ENCODE peak calls at places on chromosomes 13 and 19, in four cellular contexts. G is H1, A is K562, B is GM12878. X is an unnamed sample.

GRCh38 chr19:797528-798414 is 519 bp downstream of the PTBP1 start:
- DNase-seq in G (peak), A (peak), B (peak), X (peak)

GRCh38 chr13:108230377-108230776 is 12.2 kb downstream of the ABHD13 start:
- DNase-seq in G (no peak), A (no peak), B (no peak), X (no peak)

GRCh38 chr19:58558066-58558622 is at the start of gene UBE2M:
- DNase-seq in G (no peak), A (peak), B (no peak), X (no peak)

GRCh38 chr19:51259348-51260245 is 8.7 kb downstream of the SIGLECL1 start:
- DNase-seq in G (peak), A (peak), B (peak), X (peak)

GRCh38 chr19:31351212-31352193 is 2.3 kb upstream of the TSHZ3 start:
- DNase-seq in G (peak), A (no peak), B (no peak), X (no peak)

GRCh38 chr13:47480941-47481340 is 520.1 kb downstream of the SUCLA2 start:
- DNase-seq in G (no peak), A (no peak), B (no peak), X (no peak)

GRCh38 chr13:27425918-27426630 is 1.7 kb downstream of the GTF3A start:
- DNase-seq in G (peak), A (peak), B (peak), X (peak)

GRCh38 chr13:37209621-37210020 is 104.2 kb upstream of the CSNK1A1L start:
- DNase-seq in G (no peak), A (no peak), B (no peak), X (no peak)

GRCh38 chr13:113846639-113847318 is 17.1 kb downstream of the GAS6 start:
- DNase-seq in G (no peak), A (no peak), B (no peak), X (no peak)

GRCh38 chr13:100478107-100478809 is 110.3 kb downstream of the GGACT start:
- DNase-seq in G (no peak), A (no peak), B (no peak), X (no peak)

GRCh38 chr19:51830263-51830662 is 35.3 kb downstream of the FPR3 start:
- DNase-seq in G (no peak), A (no peak), B (no peak), X (no peak)

GRCh38 chr13:90415902-90416301 is 931.6 kb upstream of the MIR17HG start:
- DNase-seq in G (no peak), A (no peak), B (no peak), X (no peak)

GRCh38 chr13:99505814-99506269 is 4.6 kb downstream of the TM9SF2 start:
- DNase-seq in G (no peak), A (no peak), B (no peak), X (no peak)

GRCh38 chr19:55586976-55587668 is 6.5 kb upstream of the ZNF579 start:
- DNase-seq in G (peak), A (peak), B (peak), X (peak)

GRCh38 chr13:113926301-113926761 is 47.5 kb downstream of the C13orf46 start:
- DNase-seq in G (no peak), A (no peak), B (no peak), X (no peak)

GRCh38 chr19:54133957-54134590 is 3.5 kb upstream of the CNOT3 start:
- DNase-seq in G (peak), A (no peak), B (no peak), X (no peak)

GRCh38 chr13:23794267-23795161 is 94.7 kb downstream of the MIPEP start:
- DNase-seq in G (no peak), A (no peak), B (peak), X (no peak)

GRCh38 chr19:6593651-6594416 is 2.9 kb upstream of the CD70 start:
- DNase-seq in G (no peak), A (no peak), B (no peak), X (no peak)

GRCh38 chr19:29505034-29505824 is 20.6 kb upstream of the VSTM2B start:
- DNase-seq in G (no peak), A (no peak), B (no peak), X (no peak)

GRCh38 chr13:30572859-30573275 is 44.9 kb upstream of the USPL1 start:
- DNase-seq in G (no peak), A (no peak), B (peak), X (no peak)

GRCh38 chr19:43610493-43610892 is 1.4 kb upstream of the SRRM5 start:
- DNase-seq in G (no peak), A (no peak), B (no peak), X (no peak)

GRCh38 chr19:48400018-48400742 is 6.7 kb downstream of the GRIN2D start:
- DNase-seq in G (peak), A (peak), B (no peak), X (peak)

GRCh38 chr19:44142014-44142523 is 715 bp downstream of the ZNF234 start:
- DNase-seq in G (peak), A (peak), B (no peak), X (no peak)

GRCh38 chr19:40078377-40078776 is 12.4 kb downstream of the ZNF780A start:
- DNase-seq in G (no peak), A (no peak), B (no peak), X (no peak)

GRCh38 chr13:43686557-43686956 is 100.2 kb downstream of the ENOX1 start:
- DNase-seq in G (no peak), A (no peak), B (no peak), X (no peak)

DNA sequence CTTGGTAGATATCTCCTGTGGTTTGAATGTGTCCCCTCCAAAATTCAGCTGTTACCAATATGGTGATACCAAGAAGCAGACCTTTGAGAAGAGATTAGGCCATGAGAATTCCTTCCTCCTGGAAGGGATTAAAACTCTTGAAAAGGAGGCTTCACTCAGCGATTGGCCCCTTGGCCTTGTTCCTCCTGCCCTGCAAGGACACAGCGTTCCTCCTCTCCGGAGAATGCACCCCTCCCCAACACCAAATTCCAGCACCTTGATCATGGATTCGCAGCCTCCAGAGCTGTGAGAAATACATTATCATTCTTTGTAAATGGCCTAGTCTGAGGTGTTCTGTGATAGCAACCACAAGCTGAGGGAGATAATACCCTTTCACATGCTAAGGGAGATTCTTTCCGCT is 34.5 kb upstream of the ARHGEF7 start:
- DNase-seq in G (no peak), A (no peak), B (no peak), X (no peak)
- TF ChIP-seq EGR1 in G (no peak), A (no peak), B (no peak), X (no peak)

GRCh38 chr19:33675501-33676124 is 53.9 kb downstream of the CHST8 start:
- DNase-seq in G (no peak), A (no peak), B (no peak), X (no peak)
- TF ChIP-seq SRF in G (no peak), A (no peak), B (no peak), X (no peak)

GRCh38 chr13:21518617-21519144 is 59.6 kb upstream of the ZDHHC20 start:
- DNase-seq in G (no peak), A (no peak), B (no peak), X (no peak)
- TF ChIP-seq EGR1 in G (no peak), A (no peak), B (no peak), X (no peak)

GRCh38 chr13:86585826-86586225 is 786.6 kb upstream of the SLITRK6 start:
- DNase-seq in G (no peak), A (no peak), B (no peak), X (no peak)

GRCh38 chr13:86584301-86584700 is 785.1 kb upstream of the SLITRK6 start:
- DNase-seq in G (no peak), A (no peak), B (no peak), X (no peak)

GRCh38 chr13:86581711-86582110 is 782.5 kb upstream of the SLITRK6 start:
- DNase-seq in G (no peak), A (no peak), B (no peak), X (no peak)
- TF ChIP-seq SRF in G (no peak), A (no peak), B (no peak), X (no peak)

DNA sequence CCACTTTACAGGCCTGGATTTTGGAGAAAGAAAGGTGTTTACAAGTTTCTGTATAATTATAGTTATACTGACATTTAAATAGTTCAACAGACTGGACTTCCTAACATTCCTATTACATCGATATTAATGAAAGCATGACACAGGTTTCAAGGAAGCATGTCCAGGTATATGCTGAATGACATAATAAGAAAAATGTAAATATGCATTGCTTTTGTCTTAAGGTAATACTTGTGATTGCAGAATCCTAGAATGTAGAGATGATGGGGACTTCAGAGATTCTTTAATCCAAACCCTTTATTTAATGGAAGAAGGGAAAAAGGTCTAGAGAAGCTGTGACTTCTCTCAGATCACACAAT is 5.0 kb downstream of the STARD13 start:
- DNase-seq in G (no peak), A (no peak), B (no peak), X (no peak)
- TF ChIP-seq EGR1 in G (no peak), A (no peak), B (no peak), X (no peak)

GRCh38 chr19:17889609-17890214 is 18.0 kb downstream of the SLC5A5 start:
- DNase-seq in G (peak), A (peak), B (no peak), X (no peak)
- TF ChIP-seq SRF in G (no peak), A (no peak), B (no peak), X (no peak)

GRCh38 chr13:112065521-112065866 is 1.5 kb upstream of the SOX1 start:
- DNase-seq in G (peak), A (no peak), B (no peak), X (no peak)

GRCh38 chr13:112062619-112063308 is 4.2 kb upstream of the SOX1 start:
- DNase-seq in G (peak), A (peak), B (no peak), X (no peak)

GRCh38 chr13:112063807-112064206 is 3.1 kb upstream of the SOX1 start:
- DNase-seq in G (no peak), A (no peak), B (no peak), X (no peak)

GRCh38 chr13:112063309-112063626 is 3.7 kb upstream of the SOX1 start:
- DNase-seq in G (peak), A (no peak), B (no peak), X (no peak)

GRCh38 chr13:112064222-112064621 is 2.7 kb upstream of the SOX1 start:
- DNase-seq in G (no peak), A (no peak), B (no peak), X (no peak)
- TF ChIP-seq EGR1 in G (no peak), A (no peak), B (no peak), X (no peak)

GRCh38 chr13:21018220-21018619 is 43.2 kb downstream of the LATS2 start:
- DNase-seq in G (no peak), A (no peak), B (no peak), X (no peak)
- TF ChIP-seq SRF in G (no peak), A (no peak), B (no peak), X (no peak)

GRCh38 chr19:2479556-2480194 is 3.7 kb downstream of the GADD45B start:
- DNase-seq in G (no peak), A (no peak), B (no peak), X (no peak)
- TF ChIP-seq EGR1 in G (no peak), A (no peak), B (no peak), X (no peak)